ENCODE peak calls at places on chromosome 3, in five cellular contexts. M is BE2C, N is Daoy, O is NCI-H1694 treated with DMSO at 0.1 percent for 48 hours, W is GM12864. R is an unnamed sample.

GRCh38 chr3:141913150-141913811 is 36.8 kb downstream of the ATP1B3 start:
- DNase-seq in M (peak), N (peak), O (peak), W (peak), R (peak)

GRCh38 chr3:25589104-25589782 is 75.5 kb downstream of the TOP2B start:
- DNase-seq in M (no peak), N (no peak), O (no peak), W (no peak), R (no peak)

GRCh38 chr3:53044371-53045106 is 1.3 kb downstream of the SFMBT1 start:
- DNase-seq in M (no peak), N (peak), O (no peak), W (no peak), R (peak)

GRCh38 chr3:2898591-2899353 is 211.4 kb downstream of the IL5RA start:
- DNase-seq in M (no peak), N (no peak), O (no peak), W (no peak), R (peak)

GRCh38 chr3:56702487-56703315 is 19.6 kb upstream of the TASOR start:
- DNase-seq in M (peak), N (peak), O (peak), W (peak), R (peak)

GRCh38 chr3:106750092-106750491 is 627.1 kb upstream of the CCDC54 start:
- DNase-seq in M (no peak), N (peak), O (no peak), W (no peak), R (no peak)

GRCh38 chr3:150913174-150913922 is 8.1 kb upstream of the MINDY4B start:
- DNase-seq in M (no peak), N (no peak), O (peak), W (no peak), R (no peak)

GRCh38 chr3:62876064-62876463 is 848 bp upstream of the CADPS start:
- DNase-seq in M (no peak), N (peak), O (peak), W (no peak), R (peak)

GRCh38 chr3:105869531-105869833 is 670 bp upstream of the CBLB start:
- DNase-seq in M (no peak), N (no peak), O (no peak), W (no peak), R (no peak)

GRCh38 chr3:14691239-14691638 is 16.3 kb downstream of the C3orf20 start:
- DNase-seq in M (no peak), N (no peak), O (no peak), W (peak), R (no peak)

GRCh38 chr3:70011582-70011981 is 12.0 kb downstream of the SAMMSON start:
- DNase-seq in M (no peak), N (no peak), O (no peak), W (no peak), R (no peak)

GRCh38 chr3:188749010-188749617 is 422.7 kb upstream of the TPRG1 start:
- DNase-seq in M (peak), N (peak), O (no peak), W (peak), R (no peak)

GRCh38 chr3:106810461-106810733 is 566.8 kb upstream of the CCDC54 start:
- DNase-seq in M (no peak), N (no peak), O (no peak), W (no peak), R (no peak)

GRCh38 chr3:166304509-166305063 is 467.4 kb upstream of the BCHE start:
- DNase-seq in M (no peak), N (no peak), O (no peak), W (no peak), R (no peak)

GRCh38 chr3:59558906-59559720 is 509.3 kb upstream of the CFAP20DC start:
- DNase-seq in M (no peak), N (no peak), O (no peak), W (no peak), R (no peak)

GRCh38 chr3:171460226-171461086 is at the start of gene TNIK:
- DNase-seq in M (peak), N (peak), O (peak), W (peak), R (peak)

GRCh38 chr3:155730843-155731242 is 14.0 kb downstream of the PLCH1 start:
- DNase-seq in M (peak), N (no peak), O (no peak), W (no peak), R (no peak)

GRCh38 chr3:44648564-44649229 is at the start of gene ZNF35:
- DNase-seq in M (peak), N (peak), O (peak), W (peak), R (peak)

GRCh38 chr3:187694801-187695200 is 7.6 kb downstream of the RTP2 start:
- DNase-seq in M (no peak), N (no peak), O (no peak), W (no peak), R (no peak)

GRCh38 chr3:58899159-58899952 is 150.5 kb downstream of the CFAP20DC start:
- DNase-seq in M (peak), N (no peak), O (no peak), W (peak), R (no peak)